ENCODE peak calls at places on chromosomes 11 and 22, in seven cellular contexts. One of them, this sample, is unnamed.

GRCh38 chr11:121318848-121319834 is 26.6 kb downstream of the SC5D start:
- DNase-seq in activated naive CD4-positive, alpha-beta T cell treated with anti-CD3 and anti-CD28 coated beads, Interleukin-2, amount 50 U/mL, for 16 hours: no peak
- DNase-seq in stimulated activated CD4-positive, alpha-beta T cell treated with anti-CD3 and anti-CD28 coated beads, Interleukin-2, amount 100 ng/mL, for 48 hours: peak
- DNase-seq in KBM-7: peak
- DNase-seq in Daoy: peak
- DNase-seq in naive thymus-derived CD8-positive, alpha-beta T cell: peak
- DNase-seq in AG09309: peak
- DNase-seq in this sample: no peak

GRCh38 chr11:7473702-7474101 is 11.6 kb upstream of the OLFML1 start:
- DNase-seq in activated naive CD4-positive, alpha-beta T cell treated with anti-CD3 and anti-CD28 coated beads, Interleukin-2, amount 50 U/mL, for 16 hours: no peak
- DNase-seq in stimulated activated CD4-positive, alpha-beta T cell treated with anti-CD3 and anti-CD28 coated beads, Interleukin-2, amount 100 ng/mL, for 48 hours: no peak
- DNase-seq in KBM-7: no peak
- DNase-seq in Daoy: no peak
- DNase-seq in naive thymus-derived CD8-positive, alpha-beta T cell: no peak
- DNase-seq in AG09309: no peak
- DNase-seq in this sample: no peak

GRCh38 chr11:110128161-110128560 is 35.0 kb downstream of the ZC3H12C start:
- DNase-seq in activated naive CD4-positive, alpha-beta T cell treated with anti-CD3 and anti-CD28 coated beads, Interleukin-2, amount 50 U/mL, for 16 hours: no peak
- DNase-seq in stimulated activated CD4-positive, alpha-beta T cell treated with anti-CD3 and anti-CD28 coated beads, Interleukin-2, amount 100 ng/mL, for 48 hours: no peak
- DNase-seq in KBM-7: no peak
- DNase-seq in Daoy: no peak
- DNase-seq in naive thymus-derived CD8-positive, alpha-beta T cell: no peak
- DNase-seq in AG09309: peak
- DNase-seq in this sample: peak

GRCh38 chr11:45616802-45617549 is 48.4 kb downstream of the CHST1 start:
- DNase-seq in activated naive CD4-positive, alpha-beta T cell treated with anti-CD3 and anti-CD28 coated beads, Interleukin-2, amount 50 U/mL, for 16 hours: no peak
- DNase-seq in stimulated activated CD4-positive, alpha-beta T cell treated with anti-CD3 and anti-CD28 coated beads, Interleukin-2, amount 100 ng/mL, for 48 hours: no peak
- DNase-seq in KBM-7: no peak
- DNase-seq in Daoy: no peak
- DNase-seq in naive thymus-derived CD8-positive, alpha-beta T cell: no peak
- DNase-seq in AG09309: no peak
- DNase-seq in this sample: no peak

GRCh38 chr11:5992604-5993251 is 5.9 kb upstream of the OR52L1 start:
- DNase-seq in activated naive CD4-positive, alpha-beta T cell treated with anti-CD3 and anti-CD28 coated beads, Interleukin-2, amount 50 U/mL, for 16 hours: no peak
- DNase-seq in stimulated activated CD4-positive, alpha-beta T cell treated with anti-CD3 and anti-CD28 coated beads, Interleukin-2, amount 100 ng/mL, for 48 hours: no peak
- DNase-seq in KBM-7: peak
- DNase-seq in Daoy: no peak
- DNase-seq in naive thymus-derived CD8-positive, alpha-beta T cell: no peak
- DNase-seq in AG09309: peak
- DNase-seq in this sample: no peak

GRCh38 chr22:24465566-24465965 is 29.6 kb upstream of the UPB1 start:
- DNase-seq in activated naive CD4-positive, alpha-beta T cell treated with anti-CD3 and anti-CD28 coated beads, Interleukin-2, amount 50 U/mL, for 16 hours: no peak
- DNase-seq in stimulated activated CD4-positive, alpha-beta T cell treated with anti-CD3 and anti-CD28 coated beads, Interleukin-2, amount 100 ng/mL, for 48 hours: no peak
- DNase-seq in KBM-7: no peak
- DNase-seq in Daoy: peak
- DNase-seq in naive thymus-derived CD8-positive, alpha-beta T cell: no peak
- DNase-seq in AG09309: peak
- DNase-seq in this sample: no peak

GRCh38 chr22:42437488-42438292 is 5.5 kb upstream of the NFAM1 start:
- DNase-seq in activated naive CD4-positive, alpha-beta T cell treated with anti-CD3 and anti-CD28 coated beads, Interleukin-2, amount 50 U/mL, for 16 hours: peak
- DNase-seq in stimulated activated CD4-positive, alpha-beta T cell treated with anti-CD3 and anti-CD28 coated beads, Interleukin-2, amount 100 ng/mL, for 48 hours: peak
- DNase-seq in KBM-7: peak
- DNase-seq in Daoy: peak
- DNase-seq in naive thymus-derived CD8-positive, alpha-beta T cell: peak
- DNase-seq in AG09309: no peak
- DNase-seq in this sample: peak

GRCh38 chr11:73334244-73335203 is 26.4 kb downstream of the ARHGEF17 start:
- DNase-seq in activated naive CD4-positive, alpha-beta T cell treated with anti-CD3 and anti-CD28 coated beads, Interleukin-2, amount 50 U/mL, for 16 hours: no peak
- DNase-seq in stimulated activated CD4-positive, alpha-beta T cell treated with anti-CD3 and anti-CD28 coated beads, Interleukin-2, amount 100 ng/mL, for 48 hours: no peak
- DNase-seq in KBM-7: no peak
- DNase-seq in Daoy: peak
- DNase-seq in naive thymus-derived CD8-positive, alpha-beta T cell: no peak
- DNase-seq in AG09309: no peak
- DNase-seq in this sample: no peak

GRCh38 chr22:30228509-30229359 is 17.8 kb downstream of the LIF start:
- DNase-seq in activated naive CD4-positive, alpha-beta T cell treated with anti-CD3 and anti-CD28 coated beads, Interleukin-2, amount 50 U/mL, for 16 hours: no peak
- DNase-seq in stimulated activated CD4-positive, alpha-beta T cell treated with anti-CD3 and anti-CD28 coated beads, Interleukin-2, amount 100 ng/mL, for 48 hours: no peak
- DNase-seq in KBM-7: no peak
- DNase-seq in Daoy: peak
- DNase-seq in naive thymus-derived CD8-positive, alpha-beta T cell: no peak
- DNase-seq in AG09309: no peak
- DNase-seq in this sample: no peak

GRCh38 chr22:20490183-20490940 is 5.2 kb downstream of the KLHL22 start:
- DNase-seq in activated naive CD4-positive, alpha-beta T cell treated with anti-CD3 and anti-CD28 coated beads, Interleukin-2, amount 50 U/mL, for 16 hours: no peak
- DNase-seq in stimulated activated CD4-positive, alpha-beta T cell treated with anti-CD3 and anti-CD28 coated beads, Interleukin-2, amount 100 ng/mL, for 48 hours: no peak
- DNase-seq in KBM-7: no peak
- DNase-seq in Daoy: no peak
- DNase-seq in naive thymus-derived CD8-positive, alpha-beta T cell: no peak
- DNase-seq in AG09309: no peak
- DNase-seq in this sample: no peak

GRCh38 chr22:39947488-39948216 is 12.5 kb upstream of the TMA7B start:
- DNase-seq in activated naive CD4-positive, alpha-beta T cell treated with anti-CD3 and anti-CD28 coated beads, Interleukin-2, amount 50 U/mL, for 16 hours: no peak
- DNase-seq in stimulated activated CD4-positive, alpha-beta T cell treated with anti-CD3 and anti-CD28 coated beads, Interleukin-2, amount 100 ng/mL, for 48 hours: no peak
- DNase-seq in KBM-7: no peak
- DNase-seq in Daoy: no peak
- DNase-seq in naive thymus-derived CD8-positive, alpha-beta T cell: no peak
- DNase-seq in AG09309: no peak
- DNase-seq in this sample: no peak

GRCh38 chr11:34029176-34029575 is 22.4 kb upstream of the CAPRIN1 start:
- DNase-seq in activated naive CD4-positive, alpha-beta T cell treated with anti-CD3 and anti-CD28 coated beads, Interleukin-2, amount 50 U/mL, for 16 hours: no peak
- DNase-seq in stimulated activated CD4-positive, alpha-beta T cell treated with anti-CD3 and anti-CD28 coated beads, Interleukin-2, amount 100 ng/mL, for 48 hours: no peak
- DNase-seq in KBM-7: no peak
- DNase-seq in Daoy: no peak
- DNase-seq in naive thymus-derived CD8-positive, alpha-beta T cell: no peak
- DNase-seq in AG09309: no peak
- DNase-seq in this sample: no peak

GRCh38 chr22:43750751-43751150 is 61.4 kb downstream of the EFCAB6 start:
- DNase-seq in activated naive CD4-positive, alpha-beta T cell treated with anti-CD3 and anti-CD28 coated beads, Interleukin-2, amount 50 U/mL, for 16 hours: no peak
- DNase-seq in stimulated activated CD4-positive, alpha-beta T cell treated with anti-CD3 and anti-CD28 coated beads, Interleukin-2, amount 100 ng/mL, for 48 hours: no peak
- DNase-seq in KBM-7: no peak
- DNase-seq in Daoy: no peak
- DNase-seq in naive thymus-derived CD8-positive, alpha-beta T cell: no peak
- DNase-seq in AG09309: no peak
- DNase-seq in this sample: no peak

GRCh38 chr11:75491465-75491864 is 34.3 kb downstream of the GDPD5 start:
- DNase-seq in activated naive CD4-positive, alpha-beta T cell treated with anti-CD3 and anti-CD28 coated beads, Interleukin-2, amount 50 U/mL, for 16 hours: no peak
- DNase-seq in stimulated activated CD4-positive, alpha-beta T cell treated with anti-CD3 and anti-CD28 coated beads, Interleukin-2, amount 100 ng/mL, for 48 hours: no peak
- DNase-seq in KBM-7: no peak
- DNase-seq in Daoy: no peak
- DNase-seq in naive thymus-derived CD8-positive, alpha-beta T cell: no peak
- DNase-seq in AG09309: no peak
- DNase-seq in this sample: no peak